ENCODE peak calls at places on chromosomes 2 and 18, in six cellular contexts. W, I, Z, R, B and E are unnamed samples.

GRCh38 chr2:96146881-96147592 is 1.8 kb upstream of the DUSP2 start:
- DNase-seq in W (no peak), B (no peak), Z (peak), I (no peak), R (no peak), E (no peak)

GRCh38 chr2:69175795-69176715 is 163.1 kb downstream of the ANTXR1 start:
- DNase-seq in W (peak), B (no peak), I (no peak), R (no peak), Z (no peak), E (no peak)

GRCh38 chr18:32317651-32318050 is 127.8 kb downstream of the MEP1B start:
- DNase-seq in W (no peak), B (no peak), I (no peak), Z (no peak), R (no peak), E (no peak)

GRCh38 chr18:57947117-57947516 is 96.9 kb upstream of the NEDD4L start:
- DNase-seq in B (no peak), R (no peak), I (no peak), W (no peak), Z (no peak), E (no peak)

GRCh38 chr18:34357944-34358580 is 133.3 kb upstream of the NOL4 start:
- DNase-seq in I (no peak), R (no peak), W (no peak), Z (no peak), B (no peak), E (no peak)

GRCh38 chr18:22167091-22167470 is 2.3 kb upstream of the GATA6 start:
- DNase-seq in R (no peak), B (no peak), I (no peak), W (no peak), Z (no peak), E (no peak)

GRCh38 chr18:62999392-62999791 is 284.1 kb downstream of the PHLPP1 start:
- DNase-seq in W (no peak), B (no peak), R (no peak), Z (no peak), I (peak), E (no peak)

GRCh38 chr2:149989447-149990063 is 402.0 kb upstream of the MMADHC start:
- DNase-seq in I (peak), Z (no peak), W (no peak), B (no peak), R (no peak), E (no peak)

GRCh38 chr2:119419065-119419464 is 12.6 kb upstream of the TMEM37 start:
- DNase-seq in B (no peak), I (no peak), Z (no peak), R (no peak), W (no peak), E (no peak)

GRCh38 chr2:12300019-12300602 is 416.6 kb upstream of the TRIB2 start:
- DNase-seq in W (no peak), I (peak), Z (no peak), B (no peak), R (no peak), E (no peak)

GRCh38 chr2:144096531-144096930 is 423.4 kb downstream of the ZEB2 start:
- DNase-seq in I (no peak), W (no peak), Z (no peak), B (no peak), R (no peak), E (no peak)

GRCh38 chr2:137975280-137976271 is 11.3 kb downstream of the HNMT start:
- DNase-seq in B (no peak), R (peak), Z (no peak), I (no peak), W (peak), E (no peak)

GRCh38 chr2:75896779-75897366 is 186.2 kb upstream of the GCFC2 start:
- DNase-seq in R (no peak), Z (no peak), I (peak), W (peak), B (no peak), E (no peak)

GRCh38 chr18:50453014-50453680 is 78.3 kb downstream of the SKA1 start:
- DNase-seq in I (no peak), Z (no peak), B (no peak), R (no peak), W (no peak), E (no peak)

GRCh38 chr2:109459485-109459884 is 154.3 kb downstream of the SEPTIN10 start:
- DNase-seq in W (no peak), B (no peak), I (no peak), R (no peak), Z (peak), E (no peak)

GRCh38 chr18:49319590-49319989 is 140.9 kb downstream of the DYM start:
- DNase-seq in I (no peak), Z (no peak), W (no peak), R (no peak), B (no peak), E (no peak)

GRCh38 chr18:55522011-55522410 is 66.0 kb downstream of the TCF4 start:
- DNase-seq in W (peak), R (no peak), I (no peak), B (peak), Z (no peak), E (no peak)

GRCh38 chr2:230658877-230659652 is 53.6 kb upstream of the CAB39 start:
- DNase-seq in I (no peak), R (no peak), B (no peak), W (no peak), Z (no peak), E (no peak)

GRCh38 chr18:35097763-35098162 is 56.5 kb downstream of the MAPRE2 start:
- DNase-seq in R (no peak), B (no peak), Z (no peak), W (no peak), I (no peak), E (no peak)

GRCh38 chr2:176002684-176003225 is 688 bp upstream of the LNPK start:
- DNase-seq in B (peak), Z (peak), I (no peak), R (no peak), W (peak), E (no peak)

GRCh38 chr18:48023334-48024008 is 93.0 kb upstream of the SMAD2 start:
- DNase-seq in B (no peak), I (peak), R (peak), Z (peak), W (peak), E (peak)

GRCh38 chr18:79507546-79508480 is 112.1 kb downstream of the NFATC1 start:
- DNase-seq in Z (peak), B (peak), I (peak), W (peak), R (no peak), E (peak)

GRCh38 chr18:59056706-59057492 is 82.8 kb upstream of the SEC11C start:
- DNase-seq in I (peak), R (peak), W (peak), Z (peak), B (no peak), E (peak)

GRCh38 chr2:151238527-151239487 is 22.9 kb downstream of the RBM43 start:
- DNase-seq in Z (no peak), W (peak), B (peak), R (peak), I (peak), E (peak)

GRCh38 chr2:60780741-60781140 is 24.7 kb downstream of the PAPOLG start:
- DNase-seq in W (no peak), I (no peak), Z (no peak), B (no peak), R (no peak), E (no peak)

GRCh38 chr2:167980436-167980835 is 267.0 kb downstream of the STK39 start:
- DNase-seq in B (no peak), I (no peak), W (no peak), Z (no peak), R (no peak), E (no peak)

GRCh38 chr2:150477347-150477746 is 10.1 kb downstream of the RND3 start:
- DNase-seq in R (no peak), I (no peak), Z (no peak), B (no peak), W (peak), E (peak)

GRCh38 chr2:172299741-172300140 is 127.6 kb upstream of the ITGA6 start:
- DNase-seq in W (no peak), R (no peak), Z (no peak), B (no peak), I (peak), E (no peak)

GRCh38 chr2:231182500-231182899 is 15.9 kb upstream of the ARMC9 start:
- DNase-seq in R (no peak), W (no peak), I (no peak), B (no peak), Z (no peak), E (no peak)

GRCh38 chr2:156004460-156004859 is 328.1 kb downstream of the NR4A2 start:
- DNase-seq in W (no peak), R (no peak), B (no peak), Z (no peak), I (no peak), E (no peak)

GRCh38 chr2:238104071-238104511 is 4.0 kb downstream of the ESPNL start:
- DNase-seq in W (no peak), I (no peak), B (no peak), Z (peak), R (no peak), E (peak)

GRCh38 chr2:31319391-31320175 is 85.6 kb downstream of the EHD3 start:
- DNase-seq in I (peak), W (peak), R (no peak), Z (no peak), B (no peak), E (no peak)

GRCh38 chr18:32847719-32848118 is 74.9 kb upstream of the KLHL14 start:
- DNase-seq in I (no peak), W (no peak), B (no peak), Z (no peak), R (no peak), E (no peak)

GRCh38 chr18:21163647-21164625 is 52.3 kb upstream of the ROCK1 start:
- DNase-seq in Z (no peak), R (no peak), W (no peak), B (no peak), I (no peak), E (no peak)

GRCh38 chr2:88265352-88265960 is 95.3 kb downstream of the THNSL2 start:
- DNase-seq in I (no peak), Z (no peak), B (no peak), W (peak), R (peak), E (no peak)

GRCh38 chr2:223008162-223008561 is 43.8 kb upstream of the KCNE4 start:
- DNase-seq in B (no peak), Z (no peak), R (no peak), W (peak), I (no peak), E (no peak)

GRCh38 chr2:171492664-171493063 is 29.6 kb upstream of the CYBRD1 start:
- DNase-seq in I (no peak), W (no peak), B (no peak), Z (no peak), R (no peak), E (no peak)

GRCh38 chr2:237435844-237436590 is 22.1 kb upstream of the COL6A3 start:
- DNase-seq in W (no peak), B (no peak), I (no peak), Z (no peak), R (no peak), E (no peak)

GRCh38 chr2:37191747-37192146 is 3.3 kb upstream of the SULT6B1 start:
- DNase-seq in W (no peak), B (no peak), Z (no peak), I (no peak), R (no peak), E (no peak)

DNA sequence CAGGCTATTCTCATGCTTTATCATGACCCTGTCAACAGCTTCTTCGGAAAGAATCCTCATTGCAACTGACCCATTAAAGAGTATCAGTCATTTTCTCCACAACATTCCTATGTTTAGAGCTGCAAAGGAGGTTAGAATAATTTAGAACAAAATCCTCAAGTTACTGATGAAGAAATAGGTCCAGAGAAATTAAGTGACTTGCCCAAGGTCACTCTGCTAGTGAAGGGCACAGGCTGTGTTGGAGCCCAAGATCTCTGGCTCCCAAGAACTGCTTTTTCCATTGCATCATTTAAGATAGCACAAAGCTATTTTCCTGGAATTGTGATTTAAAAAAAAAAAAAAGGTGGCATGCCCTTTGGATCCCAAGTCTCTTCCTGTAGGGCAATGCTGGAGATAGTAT is 9.6 kb downstream of the IRS1 start:
- DNase-seq in Z (no peak), B (no peak), I (no peak), R (no peak), W (no peak), E (no peak)
- H3K27ac ChIP-seq in Z (no peak), B (no peak), I (no peak), R (peak), W (peak), E (no peak)

GRCh38 chr2:216713691-216714411 is 18.5 kb upstream of the IGFBP5 start:
- DNase-seq in R (no peak), I (no peak), B (no peak), W (peak), Z (no peak), E (no peak)

GRCh38 chr2:216716109-216716508 is 20.8 kb upstream of the IGFBP5 start:
- DNase-seq in Z (no peak), B (no peak), I (no peak), R (no peak), W (no peak), E (no peak)

GRCh38 chr2:216717491-216717901 is 22.1 kb upstream of the IGFBP5 start:
- DNase-seq in I (no peak), B (no peak), Z (no peak), W (no peak), R (no peak), E (no peak)

GRCh38 chr2:216717907-216718615 is 22.7 kb upstream of the IGFBP5 start:
- DNase-seq in B (no peak), Z (no peak), I (no peak), W (no peak), R (no peak), E (no peak)

DNA sequence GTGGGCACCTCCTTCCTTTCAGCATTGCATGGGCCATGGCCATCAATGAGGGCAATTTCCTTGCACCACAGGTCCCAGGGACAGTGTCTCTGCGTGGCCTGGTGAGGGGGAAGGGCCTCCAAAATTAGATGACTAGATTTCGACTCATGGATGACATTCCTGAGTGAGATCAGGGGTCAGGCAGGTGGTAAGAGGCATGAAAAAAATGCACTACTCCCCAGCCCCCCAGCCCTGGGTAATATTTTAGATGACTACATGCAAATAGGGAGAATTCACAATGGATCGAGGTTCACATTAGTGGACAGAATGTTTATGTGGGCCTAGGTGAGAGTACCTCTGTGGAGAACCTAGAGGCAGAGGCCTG is 19.0 kb upstream of the IGFBP5 start:
- DNase-seq in W (no peak), I (no peak), Z (no peak), B (no peak), R (no peak), E (no peak)
- H3K27ac ChIP-seq in W (no peak), I (no peak), Z (no peak), B (no peak), R (no peak), E (no peak)

GRCh38 chr2:199457147-199458016 is at the start of gene SATB2:
- DNase-seq in I (peak), B (no peak), R (peak), Z (peak), W (peak), E (peak)

GRCh38 chr2:199456383-199457146 is 1.2 kb downstream of the SATB2 start:
- DNase-seq in R (no peak), I (no peak), W (no peak), Z (no peak), B (no peak), E (no peak)

GRCh38 chr2:199455186-199455532 is 2.6 kb downstream of the SATB2 start:
- DNase-seq in B (no peak), I (no peak), R (no peak), W (no peak), Z (no peak), E (no peak)

GRCh38 chr2:199458017-199458805 is 472 bp upstream of the SATB2 start:
- DNase-seq in Z (peak), B (no peak), R (peak), I (peak), W (peak), E (peak)

DNA sequence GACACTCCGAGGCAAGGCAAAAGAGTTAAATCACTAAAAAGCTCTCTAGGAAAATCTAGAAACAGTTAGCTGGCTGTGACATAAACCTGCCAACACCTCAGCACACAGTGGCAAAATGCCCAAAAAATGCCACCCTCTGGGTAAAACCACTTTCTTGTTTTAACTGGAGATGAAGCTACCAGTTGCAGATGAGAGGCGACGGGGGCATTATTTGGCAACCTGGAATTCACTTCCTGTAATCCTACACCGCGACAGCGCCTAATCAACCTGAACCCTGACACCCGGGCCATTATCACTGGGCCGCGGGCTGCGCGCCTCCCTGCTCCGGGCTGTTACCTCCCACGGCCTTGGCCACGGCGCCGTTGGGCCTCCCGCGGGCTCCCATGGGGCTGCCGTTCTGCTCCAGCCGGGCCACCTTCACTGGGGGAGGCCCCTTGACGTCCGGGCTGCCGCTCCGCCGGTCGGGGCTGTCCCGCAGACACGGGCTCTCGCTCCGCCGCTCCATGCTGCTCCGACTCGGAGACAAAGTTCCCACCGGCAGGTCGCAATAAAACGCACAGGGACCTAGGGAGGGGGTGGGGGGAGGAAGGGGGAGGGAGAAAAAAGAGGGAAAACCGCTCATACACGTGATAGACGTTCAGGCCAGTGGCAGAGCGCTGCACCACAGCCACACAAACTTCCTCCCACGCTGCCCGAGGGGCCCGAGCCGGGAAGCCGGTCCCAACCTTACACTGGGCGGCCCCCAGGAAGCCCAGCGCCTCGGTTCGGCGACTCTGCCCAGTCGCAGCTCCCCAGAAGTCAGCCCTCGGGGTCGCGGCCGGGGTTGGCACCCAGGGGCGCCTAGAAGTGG is 2.0 kb downstream of the SATB2 start:
- DNase-seq in W (peak), Z (peak), I (no peak), R (peak), B (no peak), E (peak)
- H3K27ac ChIP-seq in W (peak), Z (no peak), I (no peak), R (peak), B (no peak), E (no peak)

GRCh38 chr2:183292028-183292427 is 167.8 kb downstream of the NUP35 start:
- DNase-seq in B (no peak), Z (no peak), W (no peak), I (peak), R (no peak), E (no peak)
- H3K27ac ChIP-seq in B (no peak), Z (no peak), W (no peak), I (no peak), R (no peak), E (no peak)

GRCh38 chr2:220811952-220812570 is 760.0 kb downstream of the EPHA4 start:
- DNase-seq in I (no peak), W (no peak), B (no peak), Z (no peak), R (no peak), E (no peak)
- H3K27ac ChIP-seq in I (no peak), W (no peak), B (no peak), Z (no peak), R (no peak), E (no peak)

GRCh38 chr2:234827096-234827860 is 124.5 kb upstream of the SH3BP4 start:
- DNase-seq in W (no peak), B (no peak), I (no peak), R (no peak), Z (no peak), E (no peak)
- H3K27ac ChIP-seq in W (no peak), B (no peak), I (no peak), R (no peak), Z (no peak), E (no peak)